ENCODE peak calls at places on chromosomes 12 and 14, in nine cellular contexts. One of them, this sample, is unnamed.

GRCh38 chr12:120404271-120404670 is 33.6 kb upstream of the COX6A1 start:
- DNase-seq in nephron progenitor cell: no peak
- DNase-seq in pulmonary artery endothelial cell: no peak
- DNase-seq in fibroblast of mammary gland: peak
- DNase-seq in ovary: no peak
- DNase-seq in CD4-positive, alpha-beta T cell: no peak
- DNase-seq in hippocampal formation: no peak
- DNase-seq in retinal pigment epithelial cell: no peak
- DNase-seq in HFFc6: no peak
- DNase-seq in this sample: no peak

GRCh38 chr14:85315891-85316290 is 214.1 kb upstream of the FLRT2 start:
- DNase-seq in nephron progenitor cell: no peak
- DNase-seq in pulmonary artery endothelial cell: no peak
- DNase-seq in fibroblast of mammary gland: no peak
- DNase-seq in ovary: no peak
- DNase-seq in CD4-positive, alpha-beta T cell: no peak
- DNase-seq in hippocampal formation: no peak
- DNase-seq in retinal pigment epithelial cell: no peak
- DNase-seq in HFFc6: no peak
- DNase-seq in this sample: no peak

GRCh38 chr12:84038241-84038640 is 874.4 kb downstream of the SLC6A15 start:
- DNase-seq in nephron progenitor cell: no peak
- DNase-seq in pulmonary artery endothelial cell: no peak
- DNase-seq in fibroblast of mammary gland: no peak
- DNase-seq in ovary: no peak
- DNase-seq in CD4-positive, alpha-beta T cell: no peak
- DNase-seq in hippocampal formation: no peak
- DNase-seq in retinal pigment epithelial cell: no peak
- DNase-seq in HFFc6: no peak
- DNase-seq in this sample: no peak

GRCh38 chr12:53324113-53324778 is 2.8 kb upstream of the AAAS start:
- DNase-seq in nephron progenitor cell: peak
- DNase-seq in pulmonary artery endothelial cell: no peak
- DNase-seq in fibroblast of mammary gland: no peak
- DNase-seq in ovary: peak
- DNase-seq in CD4-positive, alpha-beta T cell: peak
- DNase-seq in hippocampal formation: no peak
- DNase-seq in retinal pigment epithelial cell: no peak
- DNase-seq in HFFc6: no peak
- DNase-seq in this sample: no peak

GRCh38 chr14:54132485-54132884 is 175.9 kb upstream of the BMP4 start:
- DNase-seq in nephron progenitor cell: no peak
- DNase-seq in pulmonary artery endothelial cell: no peak
- DNase-seq in fibroblast of mammary gland: no peak
- DNase-seq in ovary: no peak
- DNase-seq in CD4-positive, alpha-beta T cell: no peak
- DNase-seq in hippocampal formation: no peak
- DNase-seq in retinal pigment epithelial cell: no peak
- DNase-seq in HFFc6: no peak
- DNase-seq in this sample: no peak

GRCh38 chr12:119780786-119781434 is 96.2 kb downstream of the CIT start:
- DNase-seq in nephron progenitor cell: peak
- DNase-seq in pulmonary artery endothelial cell: peak
- DNase-seq in fibroblast of mammary gland: peak
- DNase-seq in ovary: no peak
- DNase-seq in CD4-positive, alpha-beta T cell: no peak
- DNase-seq in hippocampal formation: peak
- DNase-seq in retinal pigment epithelial cell: no peak
- DNase-seq in HFFc6: peak
- DNase-seq in this sample: peak

GRCh38 chr12:48105321-48105866 is 485 bp downstream of the SENP1 start:
- DNase-seq in nephron progenitor cell: no peak
- DNase-seq in pulmonary artery endothelial cell: no peak
- DNase-seq in fibroblast of mammary gland: no peak
- DNase-seq in ovary: no peak
- DNase-seq in CD4-positive, alpha-beta T cell: no peak
- DNase-seq in hippocampal formation: no peak
- DNase-seq in retinal pigment epithelial cell: no peak
- DNase-seq in HFFc6: peak
- DNase-seq in this sample: no peak

GRCh38 chr14:89013098-89013504 is 188.7 kb downstream of the TTC8 start:
- DNase-seq in nephron progenitor cell: no peak
- DNase-seq in pulmonary artery endothelial cell: no peak
- DNase-seq in fibroblast of mammary gland: peak
- DNase-seq in ovary: no peak
- DNase-seq in CD4-positive, alpha-beta T cell: no peak
- DNase-seq in hippocampal formation: no peak
- DNase-seq in retinal pigment epithelial cell: no peak
- DNase-seq in HFFc6: peak
- DNase-seq in this sample: peak

GRCh38 chr12:53938276-53939140 is at the start of gene HOXC13:
- DNase-seq in nephron progenitor cell: peak
- DNase-seq in pulmonary artery endothelial cell: no peak
- DNase-seq in fibroblast of mammary gland: peak
- DNase-seq in ovary: peak
- DNase-seq in CD4-positive, alpha-beta T cell: no peak
- DNase-seq in hippocampal formation: no peak
- DNase-seq in retinal pigment epithelial cell: no peak
- DNase-seq in HFFc6: no peak
- DNase-seq in this sample: peak

GRCh38 chr12:124599074-124599999 is 31.9 kb upstream of the NCOR2 start:
- DNase-seq in nephron progenitor cell: no peak
- DNase-seq in pulmonary artery endothelial cell: no peak
- DNase-seq in fibroblast of mammary gland: peak
- DNase-seq in ovary: no peak
- DNase-seq in CD4-positive, alpha-beta T cell: no peak
- DNase-seq in hippocampal formation: no peak
- DNase-seq in retinal pigment epithelial cell: no peak
- DNase-seq in HFFc6: peak
- DNase-seq in this sample: peak

GRCh38 chr14:65336191-65336591 is 76.3 kb upstream of the FUT8 start:
- DNase-seq in nephron progenitor cell: no peak
- DNase-seq in pulmonary artery endothelial cell: no peak
- DNase-seq in fibroblast of mammary gland: peak
- DNase-seq in ovary: no peak
- DNase-seq in CD4-positive, alpha-beta T cell: no peak
- DNase-seq in hippocampal formation: no peak
- DNase-seq in retinal pigment epithelial cell: no peak
- DNase-seq in HFFc6: peak
- DNase-seq in this sample: peak

GRCh38 chr12:27610380-27610779 is 85.9 kb upstream of the REP15 start:
- DNase-seq in nephron progenitor cell: no peak
- DNase-seq in pulmonary artery endothelial cell: no peak
- DNase-seq in fibroblast of mammary gland: peak
- DNase-seq in ovary: no peak
- DNase-seq in CD4-positive, alpha-beta T cell: no peak
- DNase-seq in hippocampal formation: no peak
- DNase-seq in retinal pigment epithelial cell: no peak
- DNase-seq in HFFc6: peak
- DNase-seq in this sample: peak

GRCh38 chr12:133129368-133130037 is 571 bp downstream of the ZNF891 start:
- DNase-seq in nephron progenitor cell: peak
- DNase-seq in pulmonary artery endothelial cell: no peak
- DNase-seq in fibroblast of mammary gland: peak
- DNase-seq in ovary: no peak
- DNase-seq in CD4-positive, alpha-beta T cell: peak
- DNase-seq in hippocampal formation: no peak
- DNase-seq in retinal pigment epithelial cell: no peak
- DNase-seq in HFFc6: peak
- DNase-seq in this sample: peak

GRCh38 chr14:102795060-102795925 is 18.0 kb downstream of the TRAF3 start:
- DNase-seq in nephron progenitor cell: no peak
- DNase-seq in pulmonary artery endothelial cell: no peak
- DNase-seq in fibroblast of mammary gland: peak
- DNase-seq in ovary: no peak
- DNase-seq in CD4-positive, alpha-beta T cell: peak
- DNase-seq in hippocampal formation: no peak
- DNase-seq in retinal pigment epithelial cell: peak
- DNase-seq in HFFc6: peak
- DNase-seq in this sample: peak

GRCh38 chr12:85794551-85794950 is 41.7 kb downstream of the RASSF9 start:
- DNase-seq in nephron progenitor cell: no peak
- DNase-seq in pulmonary artery endothelial cell: no peak
- DNase-seq in fibroblast of mammary gland: peak
- DNase-seq in ovary: no peak
- DNase-seq in CD4-positive, alpha-beta T cell: no peak
- DNase-seq in hippocampal formation: no peak
- DNase-seq in retinal pigment epithelial cell: peak
- DNase-seq in HFFc6: no peak
- DNase-seq in this sample: peak

GRCh38 chr12:7444076-7444475 is at the start of gene CD163L1:
- DNase-seq in nephron progenitor cell: no peak
- DNase-seq in pulmonary artery endothelial cell: no peak
- DNase-seq in fibroblast of mammary gland: no peak
- DNase-seq in ovary: no peak
- DNase-seq in CD4-positive, alpha-beta T cell: no peak
- DNase-seq in hippocampal formation: no peak
- DNase-seq in retinal pigment epithelial cell: no peak
- DNase-seq in HFFc6: no peak
- DNase-seq in this sample: no peak

GRCh38 chr12:6181166-6181565 is 19.0 kb upstream of the CD9 start:
- DNase-seq in nephron progenitor cell: no peak
- DNase-seq in pulmonary artery endothelial cell: no peak
- DNase-seq in fibroblast of mammary gland: no peak
- DNase-seq in ovary: no peak
- DNase-seq in CD4-positive, alpha-beta T cell: no peak
- DNase-seq in hippocampal formation: no peak
- DNase-seq in retinal pigment epithelial cell: no peak
- DNase-seq in HFFc6: no peak
- DNase-seq in this sample: no peak

GRCh38 chr14:72754949-72755348 is 139.0 kb downstream of the DPF3 start:
- DNase-seq in nephron progenitor cell: no peak
- DNase-seq in pulmonary artery endothelial cell: no peak
- DNase-seq in fibroblast of mammary gland: no peak
- DNase-seq in ovary: no peak
- DNase-seq in CD4-positive, alpha-beta T cell: no peak
- DNase-seq in hippocampal formation: no peak
- DNase-seq in retinal pigment epithelial cell: no peak
- DNase-seq in HFFc6: no peak
- DNase-seq in this sample: no peak

GRCh38 chr12:77058740-77059139 is 6.6 kb downstream of the E2F7 start:
- DNase-seq in nephron progenitor cell: no peak
- DNase-seq in pulmonary artery endothelial cell: no peak
- DNase-seq in fibroblast of mammary gland: peak
- DNase-seq in ovary: no peak
- DNase-seq in CD4-positive, alpha-beta T cell: no peak
- DNase-seq in hippocampal formation: no peak
- DNase-seq in retinal pigment epithelial cell: no peak
- DNase-seq in HFFc6: peak
- DNase-seq in this sample: no peak

GRCh38 chr14:71166434-71166833 is 259.2 kb downstream of the PCNX1 start:
- DNase-seq in nephron progenitor cell: no peak
- DNase-seq in pulmonary artery endothelial cell: peak
- DNase-seq in fibroblast of mammary gland: peak
- DNase-seq in ovary: no peak
- DNase-seq in CD4-positive, alpha-beta T cell: no peak
- DNase-seq in hippocampal formation: peak
- DNase-seq in retinal pigment epithelial cell: peak
- DNase-seq in HFFc6: peak
- DNase-seq in this sample: peak

GRCh38 chr12:22527999-22528398 is 16.3 kb downstream of the C2CD5 start:
- DNase-seq in nephron progenitor cell: no peak
- DNase-seq in pulmonary artery endothelial cell: peak
- DNase-seq in fibroblast of mammary gland: peak
- DNase-seq in ovary: no peak
- DNase-seq in CD4-positive, alpha-beta T cell: no peak
- DNase-seq in hippocampal formation: no peak
- DNase-seq in retinal pigment epithelial cell: peak
- DNase-seq in HFFc6: peak
- DNase-seq in this sample: peak

GRCh38 chr14:68230941-68231717 is 411.6 kb downstream of the RAD51B start:
- DNase-seq in nephron progenitor cell: no peak
- DNase-seq in pulmonary artery endothelial cell: no peak
- DNase-seq in fibroblast of mammary gland: peak
- DNase-seq in ovary: no peak
- DNase-seq in CD4-positive, alpha-beta T cell: no peak
- DNase-seq in hippocampal formation: no peak
- DNase-seq in retinal pigment epithelial cell: no peak
- DNase-seq in HFFc6: no peak
- DNase-seq in this sample: no peak

GRCh38 chr12:3204143-3204542 is 127.0 kb downstream of the TSPAN9 start:
- DNase-seq in nephron progenitor cell: no peak
- DNase-seq in pulmonary artery endothelial cell: no peak
- DNase-seq in fibroblast of mammary gland: no peak
- DNase-seq in ovary: no peak
- DNase-seq in CD4-positive, alpha-beta T cell: no peak
- DNase-seq in hippocampal formation: no peak
- DNase-seq in retinal pigment epithelial cell: no peak
- DNase-seq in HFFc6: no peak
- DNase-seq in this sample: no peak